ENCODE peak calls at places on chromosomes 12 and 14, in five cellular contexts. D is fibroblast of pulmonary artery, Q is astrocyte, I is HFF-Myc, T is endothelial cell. C is an unnamed sample.

GRCh38 chr12:32671930-32672785 is 6.9 kb upstream of the DNM1L start:
- DNase-seq in D (peak), Q (peak), I (peak), T (peak), C (no peak)

GRCh38 chr12:92468358-92469020 is 234.3 kb upstream of the PLEKHG7 start:
- DNase-seq in D (no peak), Q (peak), I (no peak), T (no peak), C (no peak)

GRCh38 chr14:76639606-76640272 is 121.5 kb upstream of the VASH1 start:
- DNase-seq in D (no peak), Q (no peak), I (no peak), T (no peak), C (no peak)

GRCh38 chr14:31902002-31902401 is 175.1 kb upstream of the ARHGAP5 start:
- DNase-seq in D (no peak), Q (no peak), I (no peak), T (no peak), C (no peak)

GRCh38 chr12:87383705-87384104 is 645.5 kb downstream of the C12orf50 start:
- DNase-seq in D (peak), Q (no peak), I (no peak), T (no peak), C (no peak)

GRCh38 chr14:21874946-21875345 is 201.3 kb upstream of the OR4E1 start:
- DNase-seq in D (no peak), Q (no peak), I (no peak), T (no peak), C (no peak)

GRCh38 chr12:52524898-52525591 is 4.9 kb upstream of the KRT5 start:
- DNase-seq in D (no peak), Q (no peak), I (no peak), T (no peak), C (no peak)

GRCh38 chr12:96404683-96405082 is 4.4 kb upstream of the CDK17 start:
- DNase-seq in D (peak), Q (no peak), I (no peak), T (no peak), C (no peak)

GRCh38 chr14:68951800-68952540 is 27.1 kb downstream of the ACTN1 start:
- DNase-seq in D (peak), Q (no peak), I (no peak), T (no peak), C (no peak)

GRCh38 chr12:110079477-110080400 is 31.4 kb upstream of the C12orf76 start:
- DNase-seq in D (peak), Q (no peak), I (no peak), T (no peak), C (no peak)

GRCh38 chr12:46562625-46563228 is 190.2 kb upstream of the SLC38A2 start:
- DNase-seq in D (peak), Q (peak), I (no peak), T (no peak), C (no peak)

GRCh38 chr12:127928615-127929014 is 338.4 kb upstream of the TMEM132C start:
- DNase-seq in D (peak), Q (peak), I (no peak), T (no peak), C (no peak)

GRCh38 chr12:95882080-95882479 is 23.3 kb downstream of the SNRPF start:
- DNase-seq in D (no peak), Q (peak), I (no peak), T (no peak), C (no peak)

GRCh38 chr12:46073321-46073720 is 82.9 kb upstream of the SCAF11 start:
- DNase-seq in D (no peak), Q (no peak), I (no peak), T (no peak), C (no peak)

GRCh38 chr14:101889898-101890297 is 74.5 kb upstream of the DYNC1H1 start:
- DNase-seq in D (peak), Q (no peak), I (no peak), T (no peak), C (no peak)

GRCh38 chr12:113109872-113110623 is 25.5 kb downstream of the RASAL1 start:
- DNase-seq in D (no peak), Q (no peak), I (no peak), T (no peak), C (no peak)

GRCh38 chr12:22477166-22477893 is 67.0 kb downstream of the C2CD5 start:
- DNase-seq in D (peak), Q (peak), I (peak), T (no peak), C (no peak)

GRCh38 chr12:103046154-103046553 is 88.7 kb downstream of the ASCL1 start:
- DNase-seq in D (no peak), Q (no peak), I (no peak), T (no peak), C (no peak)

GRCh38 chr12:71661977-71662522 is 1.6 kb downstream of the ZFC3H1 start:
- DNase-seq in D (peak), Q (peak), I (no peak), T (no peak), C (no peak)

GRCh38 chr12:25151476-25151875 is 43.5 kb downstream of the DNAI7 start:
- DNase-seq in D (peak), Q (peak), I (peak), T (peak), C (no peak)

GRCh38 chr12:29149691-29150382 is 759 bp downstream of the FAR2 start:
- DNase-seq in D (no peak), Q (no peak), I (no peak), T (no peak), C (no peak)

GRCh38 chr12:10667581-10667980 is 6.3 kb downstream of the STYK1 start:
- DNase-seq in D (no peak), Q (no peak), I (no peak), T (no peak), C (no peak)

GRCh38 chr12:33628087-33628486 is 188.5 kb upstream of the SYT10 start:
- DNase-seq in D (no peak), Q (no peak), I (no peak), T (no peak), C (no peak)

GRCh38 chr14:50475460-50475859 is 56.9 kb downstream of the MAP4K5 start:
- DNase-seq in D (no peak), Q (peak), I (no peak), T (no peak), C (no peak)

GRCh38 chr12:49920241-49920914 is 16.7 kb upstream of the FAIM2 start:
- DNase-seq in D (peak), Q (peak), I (no peak), T (no peak), C (no peak)

GRCh38 chr12:14416658-14417057 is 51.2 kb downstream of the ATF7IP start:
- DNase-seq in D (peak), Q (peak), I (peak), T (peak), C (no peak)
- TF ChIP-seq CTCF in D (peak), Q (peak), I (peak), T (no peak), C (no peak)

DNA sequence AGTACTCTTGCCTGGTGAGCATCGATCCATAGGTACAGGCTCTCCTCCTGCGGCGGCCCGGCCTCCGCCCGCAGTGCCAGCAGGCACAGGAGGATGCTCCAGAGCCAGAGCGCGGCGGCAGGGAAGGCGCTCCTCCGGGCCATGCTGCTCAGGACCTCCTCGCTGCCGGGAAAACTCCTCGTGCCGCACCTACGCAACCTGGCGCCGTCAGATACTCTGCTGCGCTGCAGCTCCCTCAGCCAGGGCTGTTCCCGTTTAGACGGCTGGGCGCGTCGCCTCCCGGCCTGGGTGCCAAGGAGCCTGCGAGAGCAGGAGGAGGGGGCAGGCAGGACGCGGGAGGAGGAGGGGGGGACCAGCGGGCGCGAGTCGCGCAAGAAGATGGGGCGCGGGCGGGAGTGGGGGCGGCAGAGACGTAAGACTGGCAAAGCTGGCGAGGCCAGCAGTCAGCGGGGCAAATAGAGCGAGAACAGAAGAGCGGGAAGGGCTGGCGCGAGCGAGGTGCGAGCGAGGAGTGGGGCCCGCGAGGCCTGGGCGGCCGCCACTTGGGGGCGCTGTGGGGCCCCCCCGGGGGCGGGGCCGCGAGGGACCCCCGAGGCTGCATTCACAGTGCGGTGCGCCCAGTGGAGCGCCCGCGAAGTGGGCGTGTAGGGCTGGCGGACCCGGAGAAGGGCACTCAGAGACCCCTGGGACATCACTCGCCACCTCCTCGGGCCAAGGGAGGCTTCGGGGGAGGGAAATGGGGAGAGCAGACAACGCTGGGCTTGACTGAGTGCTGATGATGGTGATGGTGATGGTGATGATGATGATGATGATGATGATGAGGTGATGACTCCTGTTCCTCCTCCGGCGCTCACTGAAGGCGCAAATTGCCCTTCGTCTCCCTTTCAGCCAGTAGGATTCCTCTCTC is at the start of gene WIF1:
- DNase-seq in D (peak), Q (no peak), I (no peak), T (peak), C (peak)
- TF ChIP-seq CTCF in D (no peak), Q (peak), I (peak), T (peak), C (peak)

DNA sequence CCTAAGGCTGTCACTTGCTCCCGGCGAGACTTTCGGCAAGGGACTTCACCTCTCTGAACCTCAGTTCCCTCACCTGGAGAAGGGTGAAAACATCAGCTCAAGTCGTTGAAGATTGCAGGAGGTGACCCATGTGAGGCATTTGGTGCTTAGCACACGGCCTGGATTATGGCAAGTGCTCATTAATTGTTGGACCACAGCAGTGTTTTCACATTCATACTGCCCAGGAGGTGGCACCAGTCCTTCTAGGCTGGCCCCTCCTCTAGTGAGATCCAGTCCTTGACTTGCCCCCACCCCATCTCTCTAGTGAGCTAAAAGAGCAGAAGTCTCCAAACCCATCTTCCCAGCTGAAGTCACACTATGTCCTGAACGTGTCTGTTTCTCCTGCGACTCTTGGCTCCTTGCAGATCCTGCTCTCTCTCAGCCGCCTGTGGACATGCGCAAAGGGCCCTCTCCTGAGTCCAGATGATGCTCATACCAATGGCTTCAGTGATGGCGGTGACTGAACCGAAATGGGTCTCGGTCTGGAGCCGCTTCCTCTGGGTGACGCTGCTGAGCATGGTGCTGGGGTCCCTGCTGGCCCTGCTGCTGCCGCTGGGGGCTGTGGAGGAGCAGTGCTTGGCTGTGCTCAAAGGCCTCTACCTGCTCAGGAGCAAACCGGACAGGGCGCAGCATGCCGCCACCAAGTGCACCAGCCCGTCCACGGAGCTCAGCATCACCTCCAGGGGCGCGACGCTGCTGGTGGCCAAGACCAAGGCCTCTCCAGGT is 1.6 kb downstream of the FICD start:
- DNase-seq in D (peak), Q (no peak), I (no peak), T (no peak), C (no peak)
- TF ChIP-seq CTCF in D (no peak), Q (peak), I (peak), T (no peak), C (no peak)

DNA sequence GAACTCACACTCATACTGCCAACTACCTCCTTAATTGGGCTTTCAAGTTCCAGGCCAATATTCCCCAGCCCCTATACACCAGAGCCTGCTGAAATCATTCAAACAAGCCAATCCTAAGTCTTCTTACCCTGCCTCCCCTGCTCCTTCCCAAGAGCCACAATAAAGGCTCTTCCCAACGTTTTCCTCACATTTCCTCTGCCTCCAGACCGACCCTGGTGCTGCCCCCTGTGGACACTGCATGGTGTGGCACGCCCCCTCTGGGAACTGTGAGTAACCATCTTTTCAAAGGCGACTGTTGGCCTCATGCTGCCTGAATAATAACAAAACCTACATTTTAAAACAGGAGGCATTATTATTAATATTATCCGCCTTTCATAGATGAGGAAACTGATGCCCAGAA is 111.6 kb upstream of the NOS1 start:
- DNase-seq in D (no peak), Q (no peak), I (no peak), T (peak), C (peak)
- TF ChIP-seq CTCF in D (no peak), Q (peak), I (peak), T (peak), C (peak)